ENCODE peak calls at places on chromosomes 2 and 18, in seven cellular contexts. J is neuronal stem cell, D is IMR-90, H is mesenchymal stem cell, V is H1, O is mesendoderm, U is trophoblast cell. Q is an unnamed sample.

GRCh38 chr2:15982285-15982967 is 42.1 kb downstream of the MYCN start:
- DNase-seq in J (no peak), D (no peak), H (no peak), V (no peak), O (no peak), U (peak), Q (no peak)

GRCh38 chr2:120733238-120733942 is 2.3 kb upstream of the GLI2 start:
- DNase-seq in J (no peak), D (peak), H (peak), V (no peak), O (no peak), U (no peak), Q (no peak)

GRCh38 chr2:149175956-149176355 is 137.5 kb downstream of the LYPD6B start:
- DNase-seq in J (no peak), D (no peak), H (peak), V (no peak), O (no peak), U (peak), Q (no peak)

GRCh38 chr2:74458957-74459290 is 686 bp downstream of the WBP1 start:
- DNase-seq in J (no peak), D (no peak), H (peak), V (no peak), O (no peak), U (no peak), Q (no peak)

GRCh38 chr2:84841577-84841976 is 39.3 kb downstream of the TRABD2A start:
- DNase-seq in J (no peak), D (no peak), H (no peak), V (no peak), O (no peak), U (no peak), Q (no peak)

GRCh38 chr2:236782938-236783337 is 213.3 kb downstream of the ACKR3 start:
- DNase-seq in J (no peak), D (peak), H (peak), V (no peak), O (peak), U (peak), Q (no peak)

GRCh38 chr2:219175928-219176817 is 552 bp downstream of the CNPPD1 start:
- DNase-seq in J (peak), D (peak), H (peak), V (no peak), O (peak), U (peak), Q (peak)

GRCh38 chr2:75614062-75614710 is 32.4 kb upstream of the MRPL19 start:
- DNase-seq in J (no peak), D (no peak), H (no peak), V (no peak), O (no peak), U (peak), Q (no peak)

GRCh38 chr2:105308785-105309540 is 20.6 kb downstream of the TGFBRAP1 start:
- DNase-seq in J (no peak), D (no peak), H (peak), V (no peak), O (no peak), U (no peak), Q (no peak)

GRCh38 chr18:33826151-33826550 is 248.1 kb downstream of the ASXL3 start:
- DNase-seq in J (no peak), D (no peak), H (no peak), V (no peak), O (no peak), U (no peak), Q (no peak)

GRCh38 chr2:190947711-190948251 is 66.2 kb downstream of the STAT1 start:
- DNase-seq in J (no peak), D (peak), H (peak), V (no peak), O (peak), U (peak), Q (no peak)

GRCh38 chr2:68379184-68379708 is 14.2 kb downstream of the PLEK start:
- DNase-seq in J (no peak), D (no peak), H (no peak), V (no peak), O (no peak), U (no peak), Q (no peak)

GRCh38 chr2:64880193-64880951 is 108.8 kb upstream of the SLC1A4 start:
- DNase-seq in J (no peak), D (no peak), H (no peak), V (no peak), O (peak), U (no peak), Q (peak)

GRCh38 chr2:101948625-101949150 is 43.1 kb upstream of the IL1R2 start:
- DNase-seq in J (no peak), D (no peak), H (no peak), V (no peak), O (no peak), U (no peak), Q (no peak)

GRCh38 chr2:222907790-222908431 is 47.1 kb downstream of the ACSL3 start:
- DNase-seq in J (no peak), D (peak), H (peak), V (peak), O (peak), U (peak), Q (peak)

GRCh38 chr2:148048475-148049221 is 27.8 kb downstream of the MBD5 start:
- DNase-seq in J (no peak), D (peak), H (no peak), V (no peak), O (no peak), U (peak), Q (no peak)

GRCh38 chr2:187615364-187615763 is 61.1 kb upstream of the TFPI start:
- DNase-seq in J (no peak), D (no peak), H (no peak), V (no peak), O (no peak), U (no peak), Q (no peak)

GRCh38 chr2:43075054-43075593 is 151.3 kb downstream of the ZFP36L2 start:
- DNase-seq in J (no peak), D (peak), H (peak), V (no peak), O (no peak), U (no peak), Q (no peak)

GRCh38 chr2:150625300-150625699 is 137.8 kb upstream of the RND3 start:
- DNase-seq in J (no peak), D (peak), H (no peak), V (no peak), O (no peak), U (no peak), Q (no peak)

GRCh38 chr2:44237221-44237620 is 38.1 kb upstream of the SLC3A1 start:
- DNase-seq in J (no peak), D (no peak), H (no peak), V (no peak), O (no peak), U (no peak), Q (no peak)

GRCh38 chr18:37435150-37435872 is 130.3 kb downstream of the CELF4 start:
- DNase-seq in J (no peak), D (no peak), H (no peak), V (no peak), O (no peak), U (no peak), Q (no peak)

GRCh38 chr2:218397502-218398436 is 1.9 kb upstream of the CTDSP1 start:
- DNase-seq in J (peak), D (peak), H (peak), V (no peak), O (peak), U (peak), Q (peak)

GRCh38 chr18:68440433-68440832 is 274.5 kb downstream of the TMX3 start:
- DNase-seq in J (no peak), D (no peak), H (no peak), V (no peak), O (no peak), U (no peak), Q (no peak)

GRCh38 chr2:199985625-199986207 is 30.3 kb downstream of the MAIP1 start:
- DNase-seq in J (peak), D (peak), H (peak), V (peak), O (peak), U (peak), Q (peak)

GRCh38 chr18:49339146-49339545 is 121.3 kb downstream of the DYM start:
- DNase-seq in J (no peak), D (no peak), H (no peak), V (no peak), O (no peak), U (no peak), Q (no peak)

GRCh38 chr2:72078773-72079172 is 68.9 kb downstream of the CYP26B1 start:
- DNase-seq in J (no peak), D (no peak), H (no peak), V (no peak), O (no peak), U (no peak), Q (no peak)
- H4K8ac ChIP-seq in J (no peak), D (no peak), H (no peak), V (no peak), O (no peak), U (no peak), Q (no peak)

DNA sequence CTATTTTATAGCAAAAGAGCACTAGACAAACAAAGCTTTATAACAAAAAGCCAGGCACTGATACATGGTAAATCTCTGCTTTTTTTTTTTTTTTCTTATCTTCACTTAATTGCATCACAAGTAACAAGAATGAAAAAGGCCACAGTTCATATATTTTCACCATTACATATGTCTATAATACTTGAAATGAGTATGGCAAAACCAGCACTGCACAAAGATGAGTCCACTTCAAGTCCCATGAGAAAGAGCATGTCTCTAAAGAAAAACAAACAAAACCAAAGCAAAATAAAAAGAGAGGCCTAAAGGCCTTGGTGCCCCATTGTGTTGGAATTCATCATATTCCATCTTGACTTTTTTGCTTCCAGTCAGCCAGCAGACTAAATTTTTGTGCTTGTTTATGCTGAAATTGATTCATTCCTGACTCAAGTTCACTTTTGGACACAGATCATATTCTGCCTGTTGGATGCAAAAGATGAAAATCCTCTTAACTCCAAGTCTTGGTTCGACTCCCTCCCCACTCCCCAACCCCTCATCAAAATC is 264.9 kb upstream of the CCDC68 start:
- DNase-seq in J (no peak), D (peak), H (no peak), V (no peak), O (no peak), U (no peak), Q (no peak)
- H4K8ac ChIP-seq in J (no peak), D (no peak), H (no peak), V (no peak), O (no peak), U (no peak), Q (no peak)

DNA sequence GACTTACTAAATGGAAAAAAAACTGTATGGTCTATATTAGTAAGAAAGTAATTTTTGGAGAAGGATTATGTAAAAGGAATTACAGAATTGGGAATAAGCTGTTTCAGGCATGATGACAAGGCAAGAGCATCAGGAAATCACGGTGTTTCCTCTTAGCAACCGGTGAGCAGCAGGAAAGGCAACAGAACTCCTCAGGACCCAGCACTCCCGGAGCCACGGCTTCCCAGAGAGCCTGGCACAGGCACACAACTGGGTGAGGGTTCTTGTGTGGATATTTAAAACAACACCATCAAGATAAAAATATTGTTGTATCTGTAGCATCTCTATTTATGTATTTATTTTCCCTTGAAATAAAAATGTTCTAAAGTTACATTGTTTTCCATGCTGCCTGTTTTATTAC is 34.4 kb downstream of the CYP27C1 start:
- DNase-seq in J (no peak), D (no peak), H (no peak), V (no peak), O (no peak), U (no peak), Q (no peak)
- H4K8ac ChIP-seq in J (no peak), D (no peak), H (no peak), V (no peak), O (no peak), U (no peak), Q (no peak)

GRCh38 chr2:27377618-27378095 is 2.9 kb downstream of the ZNF513 start:
- DNase-seq in J (no peak), D (no peak), H (no peak), V (no peak), O (no peak), U (no peak), Q (no peak)
- H4K8ac ChIP-seq in J (no peak), D (no peak), H (no peak), V (peak), O (no peak), U (no peak), Q (no peak)

GRCh38 chr18:6744816-6745455 is 15.4 kb downstream of the ARHGAP28 start:
- DNase-seq in J (no peak), D (peak), H (no peak), V (no peak), O (peak), U (peak), Q (no peak)

GRCh38 chr18:6748241-6748640 is 18.7 kb downstream of the ARHGAP28 start:
- DNase-seq in J (no peak), D (no peak), H (no peak), V (no peak), O (no peak), U (no peak), Q (no peak)

GRCh38 chr18:6745504-6746031 is 16.1 kb downstream of the ARHGAP28 start:
- DNase-seq in J (no peak), D (no peak), H (no peak), V (no peak), O (no peak), U (no peak), Q (no peak)

GRCh38 chr18:6747646-6748045 is 18.1 kb downstream of the ARHGAP28 start:
- DNase-seq in J (no peak), D (peak), H (peak), V (no peak), O (no peak), U (no peak), Q (no peak)

DNA sequence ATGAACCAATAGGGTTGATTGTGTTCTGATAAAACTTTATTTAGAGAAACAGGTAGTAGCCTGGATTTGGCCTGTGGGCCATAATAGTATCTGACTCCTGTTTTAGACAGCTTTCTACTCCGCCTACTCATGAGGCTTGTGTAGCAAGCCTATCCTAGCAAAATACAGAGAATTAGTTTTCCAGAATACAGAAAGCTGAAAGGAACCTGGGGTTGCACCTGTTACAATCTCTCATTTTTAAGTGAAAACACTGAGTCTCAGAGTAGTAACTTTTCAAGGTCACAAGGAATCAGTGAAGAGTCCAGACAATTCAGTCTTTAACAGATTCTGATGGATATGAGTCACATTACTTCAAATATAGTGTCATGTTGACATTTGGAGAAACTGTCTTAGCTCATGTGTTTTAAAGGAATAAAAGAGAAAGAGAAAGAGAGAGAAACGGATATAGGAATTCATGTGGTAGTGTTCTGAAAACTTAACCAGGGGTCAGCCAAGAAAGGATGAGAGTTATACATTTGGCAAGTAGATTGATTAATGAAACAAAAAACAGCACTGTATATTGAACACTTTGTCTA is 17.0 kb downstream of the ARHGAP28 start:
- DNase-seq in J (no peak), D (peak), H (peak), V (no peak), O (no peak), U (no peak), Q (no peak)
- H4K8ac ChIP-seq in J (no peak), D (no peak), H (no peak), V (no peak), O (no peak), U (no peak), Q (no peak)